ENCODE peak calls at places on chromosomes 3 and 15, in five cellular contexts. One of them, this sample, is unnamed.

GRCh38 chr15:61132211-61132610 is 96.9 kb downstream of the RORA start:
- DNase-seq in GM10248: no peak
- DNase-seq in WTC11: no peak
- DNase-seq in heart right ventricle: no peak
- DNase-seq in CD4-positive, alpha-beta T cell: no peak
- DNase-seq in this sample: no peak

GRCh38 chr3:56629044-56629443 is 54.0 kb downstream of the TASOR start:
- DNase-seq in GM10248: no peak
- DNase-seq in heart right ventricle: no peak
- DNase-seq in CD4-positive, alpha-beta T cell: no peak
- DNase-seq in WTC11: no peak
- DNase-seq in this sample: no peak

GRCh38 chr3:25785826-25786225 is 2.6 kb upstream of the NGLY1 start:
- DNase-seq in WTC11: no peak
- DNase-seq in CD4-positive, alpha-beta T cell: no peak
- DNase-seq in GM10248: no peak
- DNase-seq in heart right ventricle: no peak
- DNase-seq in this sample: no peak

GRCh38 chr3:72482589-72483249 is 365.5 kb downstream of the SHQ1 start:
- DNase-seq in heart right ventricle: peak; percentile 82
- DNase-seq in WTC11: no peak
- DNase-seq in GM10248: peak; percentile 63
- DNase-seq in CD4-positive, alpha-beta T cell: peak; percentile 59
- DNase-seq in this sample: no peak

GRCh38 chr15:99981839-99982658 is 248.8 kb upstream of the LYSMD4 start:
- DNase-seq in GM10248: no peak
- DNase-seq in CD4-positive, alpha-beta T cell: no peak
- DNase-seq in heart right ventricle: no peak
- DNase-seq in WTC11: peak; percentile 22
- DNase-seq in this sample: no peak

GRCh38 chr3:114848643-114849350 is 298.3 kb downstream of the ZBTB20 start:
- DNase-seq in heart right ventricle: no peak
- DNase-seq in CD4-positive, alpha-beta T cell: no peak
- DNase-seq in GM10248: no peak
- DNase-seq in WTC11: no peak
- DNase-seq in this sample: peak; percentile 29

GRCh38 chr3:186772886-186773417 is 10.4 kb upstream of the EIF4A2 start:
- DNase-seq in WTC11: peak; percentile 40
- DNase-seq in GM10248: peak; percentile 84
- DNase-seq in CD4-positive, alpha-beta T cell: peak; percentile 55
- DNase-seq in heart right ventricle: peak; percentile 57
- DNase-seq in this sample: peak; percentile 52

GRCh38 chr3:119240101-119240581 is 537 bp downstream of the B4GALT4 start:
- DNase-seq in WTC11: peak; percentile 45
- DNase-seq in CD4-positive, alpha-beta T cell: no peak
- DNase-seq in heart right ventricle: peak; percentile 42
- DNase-seq in GM10248: peak; percentile 24
- DNase-seq in this sample: no peak

GRCh38 chr3:8441969-8442559 is 59.6 kb upstream of the LMCD1 start:
- DNase-seq in CD4-positive, alpha-beta T cell: no peak
- DNase-seq in WTC11: peak; percentile 39
- DNase-seq in GM10248: peak; percentile 35
- DNase-seq in heart right ventricle: peak; percentile 55
- DNase-seq in this sample: no peak

GRCh38 chr3:133891662-133892389 is 3.9 kb downstream of the RAB6B start:
- DNase-seq in heart right ventricle: no peak
- DNase-seq in WTC11: no peak
- DNase-seq in CD4-positive, alpha-beta T cell: no peak
- DNase-seq in GM10248: no peak
- DNase-seq in this sample: peak; percentile 65

GRCh38 chr3:177385831-177386301 is 188.6 kb upstream of the TBL1XR1 start:
- DNase-seq in heart right ventricle: no peak
- DNase-seq in WTC11: no peak
- DNase-seq in CD4-positive, alpha-beta T cell: no peak
- DNase-seq in GM10248: no peak
- DNase-seq in this sample: no peak

GRCh38 chr15:50137330-50137761 is 18.3 kb upstream of the ATP8B4 start:
- DNase-seq in GM10248: no peak
- DNase-seq in CD4-positive, alpha-beta T cell: no peak
- DNase-seq in heart right ventricle: no peak
- DNase-seq in WTC11: no peak
- DNase-seq in this sample: no peak

GRCh38 chr3:46186856-46187700 is 21.0 kb downstream of the CCR1 start:
- DNase-seq in heart right ventricle: no peak
- DNase-seq in GM10248: peak; percentile 67
- DNase-seq in WTC11: no peak
- DNase-seq in CD4-positive, alpha-beta T cell: no peak
- DNase-seq in this sample: no peak

GRCh38 chr3:128091586-128091985 is 32.0 kb downstream of the RUVBL1 start:
- DNase-seq in WTC11: no peak
- DNase-seq in heart right ventricle: no peak
- DNase-seq in GM10248: no peak
- DNase-seq in CD4-positive, alpha-beta T cell: no peak
- DNase-seq in this sample: no peak

GRCh38 chr3:99751649-99752048 is 66.0 kb upstream of the CMSS1 start:
- DNase-seq in WTC11: no peak
- DNase-seq in CD4-positive, alpha-beta T cell: no peak
- DNase-seq in GM10248: no peak
- DNase-seq in heart right ventricle: no peak
- DNase-seq in this sample: no peak

GRCh38 chr3:94011208-94011842 is 17.1 kb downstream of the STX19 start:
- DNase-seq in GM10248: no peak
- DNase-seq in heart right ventricle: no peak
- DNase-seq in CD4-positive, alpha-beta T cell: no peak
- DNase-seq in WTC11: no peak
- DNase-seq in this sample: no peak

GRCh38 chr3:45180051-45180450 is 33.9 kb upstream of the CDCP1 start:
- DNase-seq in CD4-positive, alpha-beta T cell: no peak
- DNase-seq in WTC11: no peak
- DNase-seq in GM10248: no peak
- DNase-seq in heart right ventricle: no peak
- DNase-seq in this sample: no peak

GRCh38 chr15:34359416-34359815 is 7.6 kb downstream of the LPCAT4 start:
- DNase-seq in heart right ventricle: no peak
- DNase-seq in CD4-positive, alpha-beta T cell: no peak
- DNase-seq in WTC11: no peak
- DNase-seq in GM10248: no peak
- DNase-seq in this sample: no peak

GRCh38 chr15:26983822-26984221 is 12.8 kb downstream of the GABRG3 start:
- DNase-seq in heart right ventricle: no peak
- DNase-seq in CD4-positive, alpha-beta T cell: no peak
- DNase-seq in WTC11: peak; percentile 65
- DNase-seq in GM10248: no peak
- DNase-seq in this sample: no peak

GRCh38 chr3:13120246-13120927 is 47.2 kb upstream of the IQSEC1 start:
- DNase-seq in CD4-positive, alpha-beta T cell: no peak
- DNase-seq in GM10248: no peak
- DNase-seq in WTC11: no peak
- DNase-seq in heart right ventricle: no peak
- DNase-seq in this sample: no peak

GRCh38 chr3:47421741-47422649 is 41.2 kb downstream of the PTPN23 start:
- DNase-seq in GM10248: no peak
- DNase-seq in WTC11: no peak
- DNase-seq in heart right ventricle: peak; percentile 66
- DNase-seq in CD4-positive, alpha-beta T cell: no peak
- DNase-seq in this sample: no peak

GRCh38 chr3:52232279-52233107 is 6.5 kb downstream of the TWF2 start:
- DNase-seq in GM10248: no peak
- DNase-seq in CD4-positive, alpha-beta T cell: no peak
- DNase-seq in WTC11: no peak
- DNase-seq in heart right ventricle: no peak
- DNase-seq in this sample: no peak

GRCh38 chr3:108090066-108090700 is 648 bp downstream of the CD47 start:
- DNase-seq in WTC11: peak; percentile 37
- DNase-seq in GM10248: peak; percentile 40
- DNase-seq in heart right ventricle: peak; percentile 33
- DNase-seq in CD4-positive, alpha-beta T cell: peak; percentile 40
- DNase-seq in this sample: no peak

GRCh38 chr15:52179278-52180195 is 11.7 kb downstream of the GNB5 start:
- DNase-seq in CD4-positive, alpha-beta T cell: peak; percentile 89
- DNase-seq in GM10248: peak; percentile 91
- DNase-seq in WTC11: peak; percentile 89
- DNase-seq in heart right ventricle: peak; percentile 67
- DNase-seq in this sample: peak; percentile 84
- TF ChIP-seq CTCF in CD4-positive, alpha-beta T cell: no peak
- TF ChIP-seq CTCF in GM10248: no peak
- TF ChIP-seq CTCF in WTC11: no peak
- TF ChIP-seq CTCF in heart right ventricle: no peak
- TF ChIP-seq CTCF in this sample: no peak

DNA sequence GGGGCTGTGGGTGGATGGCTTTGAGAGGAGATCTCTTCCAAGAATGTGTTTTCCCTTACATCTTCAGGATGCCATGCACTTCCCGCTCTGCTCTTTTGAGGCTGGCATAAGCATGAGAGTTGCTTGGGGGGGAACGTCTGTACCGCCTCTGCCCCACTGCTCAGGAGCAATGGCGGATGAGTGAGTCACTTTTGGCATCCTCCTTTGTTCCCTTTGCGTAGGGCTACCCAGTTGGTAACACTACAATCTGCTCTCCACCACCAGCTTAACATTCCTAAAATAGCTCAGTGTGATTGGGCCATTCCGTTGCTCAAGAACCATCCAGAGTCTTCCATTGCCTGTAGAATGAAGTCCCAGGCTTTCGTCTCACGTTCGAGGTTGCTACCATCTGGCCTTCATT is 154.5 kb downstream of the RPLP1 start:
- DNase-seq in WTC11: no peak
- DNase-seq in GM10248: no peak
- DNase-seq in CD4-positive, alpha-beta T cell: no peak
- DNase-seq in heart right ventricle: no peak
- DNase-seq in this sample: no peak
- TF ChIP-seq CTCF in WTC11: no peak
- TF ChIP-seq CTCF in GM10248: no peak
- TF ChIP-seq CTCF in CD4-positive, alpha-beta T cell: no peak
- TF ChIP-seq CTCF in heart right ventricle: no peak
- TF ChIP-seq CTCF in this sample: no peak

DNA sequence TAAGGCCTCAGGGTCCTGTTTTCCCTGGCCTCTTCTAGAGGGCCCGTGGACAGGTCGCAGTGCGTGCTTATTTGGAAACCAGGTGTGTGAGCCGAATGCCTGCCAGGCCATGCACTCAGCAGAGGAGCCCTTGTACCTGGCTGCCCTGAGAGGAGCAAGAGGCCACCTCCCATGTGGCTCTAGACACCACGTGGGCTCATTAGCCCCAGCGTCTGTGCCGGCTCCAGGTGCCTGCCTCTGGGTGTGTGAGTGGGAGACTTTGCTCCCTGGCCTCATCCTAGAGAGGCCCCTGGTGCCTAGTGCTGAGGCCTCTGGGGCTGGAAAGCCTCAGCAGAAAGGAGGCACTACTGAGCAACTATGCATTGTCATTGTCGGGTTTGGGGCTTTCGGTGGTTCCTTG is 50.4 kb downstream of the KLF13 start:
- DNase-seq in heart right ventricle: no peak
- DNase-seq in GM10248: no peak
- DNase-seq in WTC11: no peak
- DNase-seq in CD4-positive, alpha-beta T cell: no peak
- DNase-seq in this sample: no peak
- TF ChIP-seq CTCF in heart right ventricle: no peak
- TF ChIP-seq CTCF in GM10248: no peak
- TF ChIP-seq CTCF in WTC11: no peak
- TF ChIP-seq CTCF in CD4-positive, alpha-beta T cell: no peak
- TF ChIP-seq CTCF in this sample: no peak

GRCh38 chr15:92683511-92683834 is 27.9 kb upstream of the FAM174B start:
- DNase-seq in WTC11: peak; percentile 66
- DNase-seq in heart right ventricle: peak; percentile 46
- DNase-seq in GM10248: no peak
- DNase-seq in CD4-positive, alpha-beta T cell: no peak
- DNase-seq in this sample: peak; percentile 62
- TF ChIP-seq CTCF in WTC11: peak; percentile 25
- TF ChIP-seq CTCF in heart right ventricle: peak; percentile 69
- TF ChIP-seq CTCF in GM10248: peak; percentile 43
- TF ChIP-seq CTCF in CD4-positive, alpha-beta T cell: no peak
- TF ChIP-seq CTCF in this sample: peak; percentile 60

DNA sequence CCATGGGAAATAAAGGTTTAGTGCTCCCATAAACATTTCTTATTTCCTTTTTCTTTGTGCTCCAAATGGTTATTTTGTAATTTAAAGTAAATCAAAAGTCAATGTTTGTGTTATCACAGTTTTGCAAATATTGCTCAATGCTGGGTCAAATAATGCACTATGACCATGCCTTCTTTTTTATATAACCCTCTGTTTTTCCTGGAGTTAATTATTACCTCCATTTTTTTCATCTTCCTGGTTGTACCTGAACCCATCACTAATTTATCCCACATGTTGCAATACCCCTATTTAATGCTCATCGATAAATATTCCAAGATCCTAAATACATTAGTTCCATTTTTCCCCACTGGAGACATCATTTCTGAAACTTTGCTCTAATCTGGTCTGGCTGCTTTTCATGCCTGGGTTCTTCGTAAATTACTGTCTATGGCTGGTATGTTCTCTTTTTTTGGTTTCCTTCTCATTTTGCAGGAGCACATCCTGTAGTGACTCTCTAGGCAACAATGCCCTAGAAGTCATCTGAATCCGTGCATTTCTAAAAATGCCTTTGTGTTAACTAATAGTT is 66.4 kb downstream of the OXNAD1 start:
- DNase-seq in GM10248: no peak
- DNase-seq in heart right ventricle: no peak
- DNase-seq in CD4-positive, alpha-beta T cell: no peak
- DNase-seq in WTC11: no peak
- DNase-seq in this sample: no peak
- TF ChIP-seq CTCF in GM10248: no peak
- TF ChIP-seq CTCF in heart right ventricle: no peak
- TF ChIP-seq CTCF in CD4-positive, alpha-beta T cell: no peak
- TF ChIP-seq CTCF in WTC11: no peak
- TF ChIP-seq CTCF in this sample: no peak

This sample was measured in glutamatergic neuron.